ENCODE peak calls at places on chromosome 11, in eight cellular contexts. F is IMR-90, R is K562, C is GM23338, N is HCT116, K is H9, S is hepatocyte, V is mammary epithelial cell. G is an unnamed sample.

GRCh38 chr11:61494341-61495038 is 14.1 kb upstream of the LRRC10B start:
- DNase-seq in K (no peak), S (no peak), C (no peak), R (no peak), V (no peak), N (no peak), F (no peak), G (no peak)

GRCh38 chr11:97269527-97269926 is 879.7 kb downstream of the JRKL start:
- DNase-seq in S (peak), N (no peak), F (no peak), C (peak), K (no peak), V (peak), R (no peak), G (no peak)

GRCh38 chr11:123159146-123159857 is 35.7 kb downstream of the CLMP start:
- DNase-seq in C (no peak), R (no peak), S (no peak), K (no peak), N (no peak), F (peak), V (peak), G (no peak)

GRCh38 chr11:26079966-26080365 is 252.0 kb upstream of the ANO3 start:
- DNase-seq in S (no peak), C (no peak), R (no peak), V (no peak), N (no peak), K (no peak), F (no peak), G (no peak)

GRCh38 chr11:71201936-71202597 is 50.3 kb downstream of the SHANK2 start:
- DNase-seq in K (no peak), V (no peak), S (no peak), R (no peak), N (no peak), C (no peak), F (no peak), G (no peak)

GRCh38 chr11:63915961-63916836 is 765 bp downstream of the RCOR2 start:
- DNase-seq in S (peak), C (peak), N (no peak), R (peak), F (no peak), K (peak), V (no peak), G (peak)

GRCh38 chr11:132595711-132596111 is 936.6 kb downstream of the OPCML start:
- DNase-seq in S (no peak), F (peak), K (no peak), R (no peak), V (no peak), N (no peak), C (no peak), G (no peak)

GRCh38 chr11:57542582-57542981 is 5.2 kb downstream of the SMTNL1 start:
- DNase-seq in F (no peak), C (no peak), V (no peak), N (no peak), S (no peak), R (no peak), K (no peak), G (no peak)

GRCh38 chr11:18105802-18106574 is at the start of gene SAAL1:
- DNase-seq in N (peak), K (peak), V (peak), R (peak), S (peak), C (peak), F (peak), G (peak)

GRCh38 chr11:77173494-77173893 is 45.4 kb downstream of the MYO7A start:
- DNase-seq in F (no peak), K (no peak), N (no peak), R (no peak), S (peak), V (no peak), C (no peak), G (no peak)

GRCh38 chr11:116916052-116916451 is 78.6 kb upstream of the APOA1 start:
- DNase-seq in C (no peak), S (no peak), F (no peak), K (no peak), V (no peak), R (no peak), N (no peak), G (no peak)

GRCh38 chr11:96875772-96876171 is 486.0 kb downstream of the JRKL start:
- DNase-seq in F (no peak), N (no peak), K (no peak), R (no peak), S (no peak), V (no peak), C (no peak), G (no peak)

GRCh38 chr11:77073328-77074001 is 6.7 kb downstream of the CAPN5 start:
- DNase-seq in N (peak), K (peak), V (peak), F (peak), S (peak), C (no peak), R (no peak), G (no peak)

GRCh38 chr11:121042296-121042695 is 18.4 kb downstream of the TBCEL start:
- DNase-seq in F (no peak), V (no peak), K (no peak), N (no peak), S (no peak), C (no peak), R (no peak), G (no peak)

GRCh38 chr11:5293028-5293427 is 8.7 kb downstream of the OR51B4 start:
- DNase-seq in K (no peak), C (no peak), S (no peak), F (peak), V (no peak), N (no peak), R (no peak), G (no peak)

GRCh38 chr11:57560146-57560545 is 7.3 kb downstream of the UBE2L6 start:
- DNase-seq in S (no peak), C (no peak), N (no peak), K (no peak), F (no peak), V (no peak), R (no peak), G (no peak)

GRCh38 chr11:36374726-36375125 is 78.6 kb downstream of the PRR5L start:
- DNase-seq in C (no peak), R (no peak), K (no peak), N (no peak), S (no peak), F (no peak), V (no peak), G (no peak)

GRCh38 chr11:36377759-36378553 is 81.9 kb downstream of the PRR5L start:
- DNase-seq in N (no peak), F (no peak), V (no peak), S (no peak), C (no peak), R (no peak), K (no peak), G (no peak)

GRCh38 chr11:36375348-36376314 is 79.5 kb downstream of the PRR5L start:
- DNase-seq in V (no peak), S (no peak), K (peak), R (no peak), N (no peak), F (no peak), C (peak), G (no peak)

GRCh38 chr11:36376888-36377758 is 81.0 kb downstream of the PRR5L start:
- DNase-seq in S (peak), C (peak), N (no peak), F (peak), K (peak), R (no peak), V (peak), G (no peak)

DNA sequence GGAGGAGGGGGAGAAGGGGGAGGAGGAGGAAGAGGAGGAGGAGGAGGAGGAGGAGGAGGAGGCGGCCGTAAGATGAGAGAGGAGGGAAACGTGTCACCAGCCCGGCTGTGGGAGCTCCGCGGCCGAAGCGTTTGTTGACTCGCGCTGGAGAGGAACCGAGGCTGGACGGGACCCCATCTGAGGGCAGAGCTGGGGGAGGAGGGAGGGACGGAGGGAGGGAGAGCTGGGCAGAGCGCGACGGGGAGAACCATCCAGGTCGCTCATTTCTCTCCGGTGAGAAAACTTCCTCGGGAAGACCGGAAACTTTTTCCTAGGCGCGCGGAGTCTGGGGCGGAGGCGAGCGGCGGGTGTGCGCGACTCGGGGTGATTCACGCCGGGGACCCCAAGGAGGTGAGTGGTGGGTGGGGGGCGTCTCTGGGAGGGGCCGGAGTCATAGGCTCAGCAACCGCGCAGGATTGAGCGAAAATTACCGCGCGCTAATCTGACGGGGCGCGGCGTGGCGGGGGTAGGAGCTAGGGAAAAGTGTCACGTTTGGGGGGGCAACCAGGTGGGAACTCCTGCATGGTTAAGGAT is 80.3 kb downstream of the PRR5L start:
- DNase-seq in N (no peak), F (peak), K (peak), R (no peak), S (peak), V (peak), C (peak), G (no peak)
- H3K27ac ChIP-seq in N (no peak), F (peak), K (no peak), R (no peak), S (no peak), V (no peak), C (no peak), G (no peak)

DNA sequence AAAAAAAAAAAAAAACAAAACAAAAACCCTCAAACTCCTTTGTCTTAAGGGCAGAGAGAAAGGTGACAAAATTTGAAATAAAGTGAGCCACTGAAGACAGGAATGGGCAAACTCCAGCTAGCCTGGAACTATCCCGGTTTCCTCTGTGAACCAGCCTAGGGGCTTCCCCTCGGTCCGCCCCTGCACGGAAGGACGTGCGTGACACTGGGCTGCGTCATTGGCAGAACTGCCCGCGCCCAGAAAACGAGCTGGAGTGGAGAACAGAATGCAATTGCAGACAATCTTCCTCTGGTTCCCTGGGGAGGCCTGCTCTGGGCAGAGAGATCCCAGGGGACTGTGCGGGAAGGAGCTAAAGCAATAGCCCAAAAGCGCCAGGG is 628 bp downstream of the RAB38 start:
- DNase-seq in K (peak), F (peak), R (no peak), V (peak), C (peak), S (peak), N (peak), G (peak)
- H2AFZ ChIP-seq in K (peak), F (peak), R (peak), V (peak), C (peak), S (peak), N (peak), G (peak)

DNA sequence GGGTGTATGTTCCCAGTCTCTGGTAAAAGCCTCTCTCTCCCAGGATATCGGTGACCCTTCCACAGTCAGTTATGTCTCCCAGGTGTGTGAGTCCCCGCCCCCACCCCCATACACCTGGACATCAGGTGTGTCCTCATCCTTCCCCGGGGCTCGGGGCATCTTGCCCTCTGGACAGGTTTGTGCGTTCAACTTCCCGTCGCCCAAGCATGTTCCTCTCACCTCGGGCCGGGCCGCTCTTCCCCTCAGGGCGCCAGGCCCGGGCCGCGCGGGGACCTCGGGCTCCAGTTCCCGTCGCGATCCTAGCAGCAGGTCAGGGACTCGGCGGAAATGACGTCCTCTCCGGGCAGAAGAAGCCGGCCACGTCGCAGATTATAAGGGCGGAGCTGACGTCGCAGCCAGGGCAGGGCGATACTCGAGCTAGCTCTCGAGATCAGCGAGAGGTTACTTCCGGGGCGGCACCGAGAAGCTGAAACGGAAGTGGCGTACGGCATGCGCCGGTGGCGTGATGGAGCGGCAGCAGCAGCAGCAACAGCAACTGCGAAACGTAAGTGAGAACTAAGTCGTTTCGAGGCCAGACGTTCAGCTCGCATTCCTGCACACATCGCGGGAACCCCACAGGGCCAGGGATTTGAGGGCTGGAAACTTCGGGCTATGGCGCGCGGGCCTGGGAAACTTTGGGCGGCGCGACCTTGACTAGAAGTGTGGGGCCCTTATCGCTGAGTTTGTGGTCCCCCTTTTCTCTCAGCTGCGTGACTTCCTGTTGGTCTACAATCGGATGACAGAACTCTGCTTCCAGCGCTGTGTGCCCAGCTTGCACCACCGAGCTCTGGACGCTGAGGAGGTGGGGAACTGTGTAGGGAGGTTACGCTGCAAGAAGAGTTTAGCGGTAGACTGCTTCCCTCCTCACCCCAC is at the start of the genes ARFIP2 and TIMM10B:
- DNase-seq in C (peak), K (peak), R (peak), S (peak), N (peak), F (peak), V (peak), G (peak)
- TF ChIP-seq CTCF in C (no peak), K (no peak), R (no peak), S (no peak), N (no peak), F (no peak), V (no peak), G (no peak)

GRCh38 chr11:119583585-119583984 is 145.4 kb downstream of the NECTIN1 start:
- DNase-seq in V (no peak), N (no peak), S (no peak), R (peak), F (no peak), C (peak), K (no peak), G (no peak)

GRCh38 chr11:119584193-119585037 is 144.6 kb downstream of the NECTIN1 start:
- DNase-seq in F (peak), K (peak), V (peak), N (no peak), S (peak), C (peak), R (peak), G (no peak)

GRCh38 chr11:119589011-119589410 is 140.0 kb downstream of the NECTIN1 start:
- DNase-seq in V (no peak), F (no peak), S (no peak), N (no peak), K (no peak), C (no peak), R (no peak), G (no peak)

GRCh38 chr11:119586181-119586580 is 142.8 kb downstream of the NECTIN1 start:
- DNase-seq in N (no peak), K (no peak), C (no peak), S (no peak), R (no peak), V (no peak), F (no peak), G (no peak)

DNA sequence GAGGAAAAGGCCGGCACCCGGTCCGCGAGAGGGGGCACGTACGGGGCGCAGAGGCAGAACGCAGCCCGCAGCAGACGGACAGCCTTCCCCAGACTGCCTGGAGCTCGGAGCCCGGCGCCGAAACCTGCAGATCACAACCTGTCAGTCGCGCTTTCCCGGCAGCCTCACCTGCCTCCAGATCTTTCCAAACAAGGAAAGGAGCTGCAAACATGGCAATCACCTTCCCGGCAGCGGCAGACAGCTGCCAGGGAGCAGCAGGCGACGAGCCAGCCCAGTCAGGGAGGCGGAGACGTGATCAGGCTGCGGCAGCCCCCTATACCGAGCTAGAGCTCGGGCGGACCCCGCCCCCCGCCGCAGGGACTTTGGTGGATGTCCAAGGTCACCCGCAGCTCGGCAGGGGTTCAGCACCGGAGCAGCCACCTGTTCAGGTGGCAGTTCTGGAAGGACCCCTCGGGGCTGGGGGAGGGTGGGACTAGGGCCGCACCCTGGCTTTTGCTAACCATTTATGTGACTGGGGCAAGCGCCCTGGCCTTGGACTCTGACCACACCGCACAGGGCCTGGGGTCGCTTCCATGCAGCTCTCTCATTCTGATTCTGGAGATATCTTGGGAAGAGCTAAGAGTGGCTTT is 143.8 kb downstream of the NECTIN1 start:
- DNase-seq in V (peak), C (peak), K (peak), S (peak), R (no peak), F (no peak), N (no peak), G (no peak)
- H3K27ac ChIP-seq in V (no peak), C (no peak), K (no peak), S (no peak), R (no peak), F (no peak), N (no peak), G (no peak)

DNA sequence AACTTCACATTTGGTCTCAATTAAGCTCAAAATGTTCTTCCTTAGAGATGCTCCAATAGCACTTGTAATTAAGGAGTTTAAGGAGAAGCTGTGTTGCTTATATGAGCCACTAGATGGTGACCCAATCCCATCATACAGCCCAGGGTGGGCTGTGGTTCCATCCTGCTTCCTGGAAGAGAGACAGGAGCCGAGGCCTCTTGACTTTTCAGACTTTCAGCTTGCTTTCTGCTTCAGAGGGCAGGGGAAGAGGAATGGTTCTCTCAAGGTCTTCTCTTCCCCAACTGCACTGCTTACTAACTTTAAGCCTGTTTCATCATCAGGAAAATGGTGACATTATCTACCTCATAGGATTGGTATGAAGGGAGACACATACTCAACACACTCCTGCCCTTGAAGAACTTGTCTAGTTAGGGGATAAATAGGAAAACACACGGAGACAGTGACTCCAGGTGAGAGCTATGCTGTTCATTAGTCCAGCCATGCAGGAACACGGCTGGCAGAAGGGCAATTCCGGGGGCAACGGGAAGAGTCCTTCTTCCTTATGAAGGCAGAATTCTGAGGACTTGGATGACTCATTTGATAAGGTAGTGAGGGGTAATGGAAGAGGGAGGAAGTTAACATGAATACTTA is 20.1 kb downstream of the TMEM218 start:
- DNase-seq in K (peak), R (peak), S (peak), N (no peak), V (peak), F (peak), C (peak), G (peak)
- H2AFZ ChIP-seq in K (no peak), R (peak), S (peak), N (no peak), V (no peak), F (peak), C (no peak), G (peak)

GRCh38 chr11:108819957-108820356 is 155.1 kb downstream of the DDX10 start:
- DNase-seq in F (no peak), N (no peak), K (no peak), S (no peak), C (no peak), V (no peak), R (no peak), G (no peak)

GRCh38 chr11:108826136-108826535 is 161.3 kb downstream of the DDX10 start:
- DNase-seq in K (no peak), S (no peak), R (no peak), C (no peak), N (no peak), F (no peak), V (no peak), G (no peak)

GRCh38 chr11:108824601-108825000 is 159.7 kb downstream of the DDX10 start:
- DNase-seq in N (no peak), R (no peak), C (no peak), V (no peak), K (no peak), S (no peak), F (no peak), G (no peak)

DNA sequence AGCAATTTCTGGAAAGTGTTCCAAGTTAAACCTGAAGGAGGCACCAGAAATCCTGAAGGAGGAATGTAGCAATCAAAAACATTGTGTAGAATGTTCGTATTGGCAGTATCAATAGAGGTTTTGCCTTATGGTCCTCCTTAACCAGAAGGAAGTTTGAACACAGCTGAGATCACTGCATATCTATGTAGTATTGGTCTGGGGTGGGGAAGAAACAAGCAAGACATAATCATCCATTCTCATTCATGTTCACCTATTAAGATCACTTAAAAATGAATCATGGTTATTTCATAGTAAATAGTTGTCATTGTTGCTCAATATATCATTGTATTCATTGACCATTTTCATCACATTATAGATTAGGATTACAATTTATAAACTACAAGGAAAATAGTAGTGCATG is 160.5 kb downstream of the DDX10 start:
- DNase-seq in C (no peak), V (peak), K (no peak), N (no peak), R (no peak), S (no peak), F (peak), G (no peak)
- TF ChIP-seq CTCF in C (no peak), V (peak), K (no peak), N (no peak), R (no peak), S (no peak), F (no peak), G (no peak)